ENCODE peak calls at places on chromosomes 2 and 18, in seven cellular contexts. T, I, G, C, B, U and F are unnamed samples.

GRCh38 chr2:180625006-180625844 is 355.2 kb upstream of the UBE2E3 start:
- DNase-seq in T (no peak), I (no peak), G (no peak), C (no peak), B (peak), U (no peak), F (peak)

GRCh38 chr18:2856499-2856898 is 9.7 kb downstream of the EMILIN2 start:
- DNase-seq in T (no peak), I (no peak), G (no peak), C (no peak), B (no peak), U (no peak), F (no peak)

GRCh38 chr2:240298803-240299709 is 136.4 kb upstream of the GPC1 start:
- DNase-seq in T (no peak), I (no peak), G (no peak), C (no peak), B (no peak), U (no peak), F (no peak)

GRCh38 chr2:129892360-129892759 is 87.1 kb upstream of the RAB6C start:
- DNase-seq in T (no peak), I (no peak), G (no peak), C (no peak), B (no peak), U (no peak), F (no peak)

GRCh38 chr2:174248187-174248997 is at the start of gene OLA1:
- DNase-seq in T (peak), I (peak), G (peak), C (peak), B (peak), U (peak), F (no peak)

GRCh38 chr2:27071990-27072830 is 756 bp upstream of the OST4 start:
- DNase-seq in T (no peak), I (no peak), G (peak), C (peak), B (no peak), U (no peak), F (no peak)

GRCh38 chr18:26549486-26550435 is 1.4 kb upstream of the KCTD1 start:
- DNase-seq in T (peak), I (peak), G (peak), C (peak), B (peak), U (peak), F (no peak)

GRCh38 chr2:27996156-27996920 is 105.8 kb downstream of the BABAM2 start:
- DNase-seq in T (no peak), I (no peak), G (no peak), C (no peak), B (no peak), U (no peak), F (no peak)

GRCh38 chr2:9297156-9297555 is 90.5 kb downstream of the ASAP2 start:
- DNase-seq in T (no peak), I (no peak), G (no peak), C (no peak), B (no peak), U (no peak), F (no peak)

GRCh38 chr2:133817680-133818566 is 249.7 kb upstream of the NCKAP5 start:
- DNase-seq in T (no peak), I (no peak), G (peak), C (no peak), B (peak), U (peak), F (peak)

GRCh38 chr2:214395040-214395439 is 15.8 kb upstream of the VWC2L start:
- DNase-seq in T (no peak), I (no peak), G (no peak), C (no peak), B (no peak), U (no peak), F (no peak)

GRCh38 chr18:3207565-3207964 is 12.2 kb downstream of the MYOM1 start:
- DNase-seq in T (no peak), I (no peak), G (no peak), C (no peak), B (no peak), U (peak), F (no peak)

GRCh38 chr2:151238527-151239487 is 22.9 kb downstream of the RBM43 start:
- DNase-seq in T (peak), I (no peak), G (peak), C (peak), B (peak), U (peak), F (peak)

GRCh38 chr2:151239624-151240023 is 22.0 kb downstream of the RBM43 start:
- DNase-seq in T (no peak), I (no peak), G (no peak), C (no peak), B (no peak), U (no peak), F (no peak)

GRCh38 chr2:151241224-151241623 is 20.4 kb downstream of the RBM43 start:
- DNase-seq in T (no peak), I (no peak), G (no peak), C (no peak), B (no peak), U (no peak), F (no peak)

GRCh38 chr2:151243468-151243867 is 18.2 kb downstream of the RBM43 start:
- DNase-seq in T (no peak), I (no peak), G (no peak), C (no peak), B (no peak), U (no peak), F (no peak)

GRCh38 chr2:151237422-151238012 is 24.1 kb downstream of the RBM43 start:
- DNase-seq in T (no peak), I (no peak), G (peak), C (peak), B (no peak), U (peak), F (no peak)
- TF ChIP-seq CTCF in T (no peak), I (no peak), G (peak), C (no peak), B (no peak), U (no peak), F (no peak)

DNA sequence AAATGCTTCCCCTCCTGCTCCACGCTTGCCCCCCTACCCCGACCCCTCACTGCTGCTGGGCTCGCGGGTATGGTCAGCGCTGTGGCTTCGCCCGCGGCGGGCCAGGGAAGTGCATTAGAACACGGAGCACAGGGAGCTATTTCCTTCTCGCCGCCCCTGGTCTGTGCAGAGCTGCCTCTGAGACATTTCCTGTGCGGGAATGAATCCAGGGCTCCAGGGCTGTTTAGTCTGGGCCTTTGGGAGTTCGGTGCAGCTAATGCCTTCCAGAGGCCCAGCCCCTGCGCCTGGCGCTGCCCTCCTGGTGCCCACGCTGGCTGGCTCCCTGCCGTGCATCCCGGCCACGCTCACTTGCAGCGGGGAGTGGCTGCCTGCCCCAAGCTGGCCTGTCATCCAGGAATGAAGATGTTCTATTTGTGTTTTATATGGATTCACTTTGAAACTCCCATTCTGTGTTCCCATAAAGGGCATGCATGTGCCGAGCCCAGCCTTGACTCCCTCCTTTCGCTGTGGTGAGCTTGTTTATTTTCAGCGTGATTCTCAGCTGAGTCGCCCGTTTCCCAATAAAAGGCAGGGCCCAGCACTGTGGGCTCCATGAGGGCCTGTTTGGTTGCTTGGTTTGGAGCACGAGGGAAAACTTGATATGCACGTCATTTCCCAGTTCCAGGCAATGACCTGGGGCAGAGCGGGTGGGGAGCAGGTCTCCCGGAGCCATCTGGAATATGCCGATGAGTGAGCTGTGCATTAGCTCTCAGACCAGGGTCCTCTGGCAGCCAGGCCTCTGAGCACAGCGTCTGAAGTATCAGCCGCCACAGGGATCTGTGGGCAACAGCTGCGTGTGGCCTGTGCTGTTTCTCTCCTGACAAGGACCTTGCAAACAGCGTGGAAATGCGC is 42.7 kb downstream of the SH3RF3 start:
- DNase-seq in T (no peak), I (no peak), G (peak), C (peak), B (peak), U (no peak), F (peak)
- TF ChIP-seq CTCF in T (no peak), I (no peak), G (no peak), C (no peak), B (peak), U (no peak), F (peak)

GRCh38 chr18:66754335-66754734 is 150.4 kb upstream of the CDH19 start:
- DNase-seq in T (no peak), I (no peak), G (no peak), C (no peak), B (no peak), U (no peak), F (no peak)
- TF ChIP-seq CTCF in T (no peak), I (no peak), G (no peak), C (no peak), B (no peak), U (no peak), F (no peak)

GRCh38 chr18:10304853-10305252 is 149.6 kb upstream of the APCDD1 start:
- DNase-seq in T (no peak), I (no peak), G (no peak), C (no peak), B (peak), U (no peak), F (no peak)
- TF ChIP-seq CTCF in T (no peak), I (no peak), G (no peak), C (no peak), B (no peak), U (no peak), F (no peak)

GRCh38 chr2:35023545-35023944 is 1332.0 kb upstream of the CRIM1 start:
- DNase-seq in T (no peak), I (no peak), G (no peak), C (no peak), B (no peak), U (no peak), F (no peak)
- TF ChIP-seq CTCF in T (no peak), I (no peak), G (no peak), C (no peak), B (no peak), U (no peak), F (no peak)

DNA sequence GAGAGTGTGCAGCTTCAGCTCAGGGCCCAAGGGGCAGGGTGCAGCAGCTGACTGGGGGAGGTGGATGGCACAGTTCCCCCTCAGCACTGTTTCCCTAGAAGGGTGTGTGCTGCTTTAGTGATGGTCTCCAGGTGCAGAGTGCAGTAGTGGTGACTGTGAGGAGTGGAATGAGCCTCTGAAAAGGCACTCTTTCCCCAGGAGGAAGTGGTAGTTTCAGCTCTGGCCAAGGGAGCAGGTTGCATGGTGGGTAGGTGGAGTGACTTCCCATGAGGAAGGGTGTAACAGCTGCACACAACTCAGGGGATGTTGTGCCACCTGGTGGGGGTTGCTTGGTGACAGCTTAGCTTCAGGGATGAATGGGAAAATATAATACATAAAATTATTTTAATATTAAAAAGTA is 251.5 kb upstream of the NXPH2 start:
- DNase-seq in T (peak), I (no peak), G (peak), C (no peak), B (no peak), U (peak), F (no peak)
- TF ChIP-seq CTCF in T (peak), I (peak), G (peak), C (no peak), B (no peak), U (no peak), F (no peak)